ENCODE peak calls at places on chromosomes 3 and 15, in five cellular contexts. N, Y, L, O and M are unnamed samples. For H3K4me1, the result is how much of the 10 kb centered on the place peaks cover.

GRCh38 chr15:96334017-96334704 is 3.7 kb downstream of the NR2F2 start:
- DNase-seq in N (peak), L (peak), O (peak), Y (no peak), M (no peak)

GRCh38 chr3:194512895-194513601 is 26.2 kb upstream of the ATP13A3 start:
- DNase-seq in L (no peak), Y (peak), O (no peak), N (no peak), M (no peak)

GRCh38 chr15:77076325-77076915 is 5.5 kb upstream of the TSPAN3 start:
- DNase-seq in N (no peak), Y (no peak), L (no peak), O (no peak), M (no peak)

GRCh38 chr3:177193706-177194268 is 3.5 kb downstream of the TBL1XR1 start:
- DNase-seq in Y (no peak), L (no peak), N (no peak), O (no peak), M (no peak)

GRCh38 chr15:77118787-77119410 is 48.0 kb upstream of the TSPAN3 start:
- DNase-seq in Y (peak), O (no peak), L (no peak), N (peak), M (no peak)

GRCh38 chr15:73029003-73029527 is 23.2 kb upstream of the NEO1 start:
- DNase-seq in N (no peak), O (no peak), Y (no peak), L (no peak), M (no peak)

GRCh38 chr15:78767331-78767951 is 43.8 kb downstream of the ADAMTS7 start:
- DNase-seq in L (no peak), N (no peak), Y (no peak), O (peak), M (no peak)

GRCh38 chr3:113274959-113275556 is 63.7 kb downstream of the BOC start:
- DNase-seq in O (no peak), N (no peak), Y (peak), L (no peak), M (no peak)

GRCh38 chr3:181969925-181970324 is 258.2 kb downstream of the SOX2 start:
- DNase-seq in L (no peak), N (no peak), O (no peak), Y (no peak), M (no peak)

GRCh38 chr3:132343018-132343612 is 25.9 kb downstream of the ACP3 start:
- DNase-seq in Y (peak), N (peak), O (no peak), L (peak), M (no peak)

GRCh38 chr3:135929670-135930069 is 35.9 kb upstream of the PPP2R3A start:
- DNase-seq in O (no peak), Y (no peak), N (no peak), L (peak), M (peak)

GRCh38 chr15:34271493-34271892 is 46.7 kb downstream of the EMC4 start:
- DNase-seq in O (no peak), Y (no peak), L (peak), N (no peak), M (no peak)

GRCh38 chr3:12967751-12968209 is 105.4 kb downstream of the IQSEC1 start:
- DNase-seq in N (peak), O (peak), L (peak), Y (peak), M (peak)

GRCh38 chr15:100663066-100663465 is 60.7 kb downstream of the ASB7 start:
- DNase-seq in Y (no peak), N (peak), O (no peak), L (no peak), M (no peak)

GRCh38 chr3:111668912-111669488 is 73.9 kb upstream of the ZBED2 start:
- DNase-seq in N (peak), Y (no peak), L (no peak), O (no peak), M (no peak)

GRCh38 chr15:62895139-62895866 is 147.2 kb upstream of the TPM1 start:
- DNase-seq in L (no peak), Y (no peak), O (no peak), N (no peak), M (no peak)

GRCh38 chr15:70833897-70834765 is 19.8 kb downstream of the LARP6 start:
- DNase-seq in O (no peak), Y (no peak), N (peak), L (no peak), M (no peak)

GRCh38 chr3:14633819-14634424 is 17.6 kb upstream of the CCDC174 start:
- DNase-seq in L (no peak), O (peak), Y (peak), N (peak), M (peak)

GRCh38 chr15:40859206-40859851 is 14.7 kb downstream of the RHOV start:
- DNase-seq in Y (peak), O (peak), N (peak), L (peak), M (peak)

GRCh38 chr3:49618412-49618811 is 55.7 kb upstream of the APEH start:
- DNase-seq in Y (no peak), O (peak), N (peak), L (no peak), M (no peak)

GRCh38 chr15:39918688-39919385 is 1.2 kb downstream of the GPR176 start:
- DNase-seq in N (no peak), L (no peak), Y (no peak), O (no peak), M (no peak)

GRCh38 chr3:70882104-70882503 is 569.7 kb upstream of the MDFIC2 start:
- DNase-seq in L (no peak), O (no peak), N (no peak), Y (no peak), M (no peak)

GRCh38 chr3:189848636-189849035 is 217.4 kb downstream of the TP63 start:
- DNase-seq in Y (no peak), O (no peak), N (no peak), L (no peak), M (no peak)

GRCh38 chr3:140152851-140153640 is 218.1 kb downstream of the CLSTN2 start:
- DNase-seq in O (no peak), Y (no peak), L (no peak), N (no peak), M (no peak)

GRCh38 chr15:37900286-37901221 is 33.9 kb upstream of the TMCO5A start:
- DNase-seq in N (no peak), Y (no peak), L (no peak), O (no peak), M (no peak)

GRCh38 chr3:118970819-118971218 is 63.8 kb downstream of the IGSF11 start:
- DNase-seq in Y (no peak), L (no peak), N (no peak), O (no peak), M (no peak)

GRCh38 chr15:60626051-60626450 is 147.1 kb upstream of the ICE2 start:
- DNase-seq in N (no peak), O (no peak), Y (no peak), L (no peak), M (no peak)

GRCh38 chr15:68192804-68193521 is 12.2 kb downstream of the CALML4 start:
- DNase-seq in L (no peak), Y (no peak), O (no peak), N (no peak), M (peak)

GRCh38 chr3:69115731-69116130 is 6.7 kb downstream of the LMOD3 start:
- DNase-seq in Y (no peak), L (no peak), O (no peak), N (no peak), M (no peak)

DNA sequence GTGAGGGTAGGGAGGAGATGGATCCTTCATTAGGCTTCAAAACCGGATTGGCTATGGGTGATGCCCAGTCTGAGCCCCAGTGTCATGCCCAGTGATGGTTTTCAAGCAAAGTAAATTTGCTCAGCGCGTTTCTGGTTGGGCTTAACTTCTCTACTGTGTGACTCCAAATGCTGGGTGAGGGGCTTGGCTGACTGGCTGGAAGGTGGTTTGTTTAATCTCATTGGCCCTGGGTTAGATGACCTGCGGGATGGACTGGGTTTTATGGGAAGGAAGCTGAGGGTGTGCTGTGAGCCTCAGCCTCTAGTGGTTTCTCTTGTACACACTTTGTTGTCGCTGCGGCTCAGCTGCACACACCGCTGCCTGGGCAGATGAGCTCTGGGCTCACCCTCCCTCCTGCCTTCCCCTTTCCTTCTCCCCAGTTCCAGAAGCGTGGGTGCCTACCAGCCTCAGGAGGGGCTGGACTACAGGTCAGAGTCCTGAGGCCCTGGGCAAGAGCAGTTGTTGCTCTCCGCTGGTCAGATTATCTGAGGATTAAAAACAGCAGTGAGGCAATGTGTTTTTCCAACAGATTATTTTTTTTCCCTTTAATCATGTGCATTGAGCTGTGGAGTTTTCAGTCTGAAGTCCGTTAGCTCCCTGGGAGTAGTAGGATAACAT is 18.6 kb downstream of the PDIA5 start:
- DNase-seq in N (no peak), L (no peak), O (no peak), Y (no peak), M (no peak)
- H3K4me1 ChIP-seq in N (under half), L (under half), O (half or more), Y (under half), M (half or more)

DNA sequence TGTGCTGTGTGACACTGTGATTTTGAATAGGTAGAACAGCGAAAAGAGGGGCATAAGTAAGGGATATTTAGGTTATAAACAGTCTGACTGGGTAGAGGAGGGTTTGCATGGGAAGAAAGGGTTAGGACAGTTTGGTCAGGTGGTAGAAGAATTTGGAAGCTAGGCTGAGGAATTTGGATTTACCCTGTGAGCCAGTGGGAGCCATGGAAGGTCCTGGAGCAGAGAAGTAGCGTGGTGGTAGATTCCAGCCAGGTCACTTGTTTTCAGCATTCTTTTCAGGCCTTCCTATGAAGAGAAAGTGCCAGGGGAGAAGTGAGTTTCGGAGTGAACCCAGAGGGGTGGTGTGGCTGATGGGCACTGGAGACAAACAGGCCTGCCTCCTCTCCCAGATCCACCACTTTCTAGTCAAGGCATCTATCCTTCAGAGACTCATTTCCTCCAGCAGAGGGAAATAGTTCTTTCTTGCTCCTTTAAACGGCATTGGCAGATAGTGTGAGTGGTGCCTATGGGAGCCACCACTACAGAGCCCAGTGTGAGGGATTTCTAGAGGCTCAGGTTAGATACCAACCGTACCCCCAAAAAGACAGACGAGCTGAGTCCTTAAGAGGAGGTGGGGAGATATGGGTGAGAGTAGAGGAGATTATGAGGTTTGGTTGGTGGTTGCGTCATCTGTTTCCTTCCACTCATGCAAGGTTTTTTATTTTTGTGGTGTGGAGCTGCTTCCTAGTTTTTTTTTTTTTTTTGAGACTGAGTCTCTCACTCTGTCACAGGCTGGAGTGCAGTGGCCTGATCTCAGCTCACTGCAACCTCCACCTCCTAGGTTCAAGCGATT is 21.2 kb downstream of the PXK start:
- DNase-seq in N (peak), O (no peak), Y (no peak), L (no peak), M (no peak)
- TF ChIP-seq CTCF in N (no peak), O (no peak), Y (no peak), L (no peak), M (no peak)

GRCh38 chr3:32438596-32439344 is 47.1 kb downstream of the CMTM7 start:
- DNase-seq in L (no peak), N (no peak), O (no peak), Y (no peak), M (no peak)

GRCh38 chr3:32437898-32438297 is 46.2 kb downstream of the CMTM7 start:
- DNase-seq in Y (no peak), L (no peak), O (no peak), N (no peak), M (no peak)

GRCh38 chr3:32434206-32434605 is 42.6 kb downstream of the CMTM7 start:
- DNase-seq in Y (no peak), O (no peak), N (no peak), L (no peak), M (no peak)

GRCh38 chr3:32435911-32436815 is 44.5 kb downstream of the CMTM7 start:
- DNase-seq in L (no peak), O (no peak), Y (no peak), N (no peak), M (no peak)

DNA sequence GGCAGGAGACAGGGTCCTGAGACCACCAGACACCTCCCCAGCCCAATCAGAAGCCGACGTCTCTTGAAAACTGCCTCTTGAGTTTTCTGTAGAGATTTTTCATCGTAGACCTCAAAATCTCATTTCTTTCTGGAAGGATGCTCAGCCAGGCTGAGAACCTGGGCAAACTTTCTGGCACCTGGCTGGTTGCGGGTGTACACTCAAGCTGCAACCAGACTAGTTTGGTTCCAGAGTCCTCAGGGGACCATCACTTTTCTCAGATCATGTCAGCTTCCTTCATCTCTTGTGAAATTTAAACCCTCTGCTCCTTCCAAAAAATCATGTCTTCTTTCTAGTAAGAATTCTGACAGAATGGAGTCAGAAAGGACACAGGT is 45.1 kb downstream of the CMTM7 start:
- DNase-seq in Y (no peak), O (no peak), L (no peak), N (no peak), M (no peak)
- H3K4me1 ChIP-seq in Y (under half), O (under half), L (under half), N (under half), M (under half)

GRCh38 chr3:101127991-101128390 is 134.8 kb upstream of the ABI3BP start:
- DNase-seq in N (no peak), Y (no peak), L (no peak), O (no peak), M (no peak)

GRCh38 chr3:101133638-101134037 is 140.4 kb upstream of the ABI3BP start:
- DNase-seq in N (no peak), O (no peak), Y (no peak), L (no peak), M (no peak)

GRCh38 chr3:101128786-101129185 is 135.6 kb upstream of the ABI3BP start:
- DNase-seq in O (no peak), Y (no peak), L (no peak), N (no peak), M (no peak)

GRCh38 chr3:101134331-101134730 is 141.1 kb upstream of the ABI3BP start:
- DNase-seq in N (no peak), O (no peak), L (no peak), Y (no peak), M (no peak)

GRCh38 chr3:101131767-101132166 is 138.5 kb upstream of the ABI3BP start:
- DNase-seq in L (no peak), Y (no peak), O (no peak), N (peak), M (no peak)
- TF ChIP-seq CTCF in L (no peak), Y (no peak), O (no peak), N (peak), M (no peak)

GRCh38 chr3:16377196-16377595 is 112.2 kb downstream of the OXNAD1 start:
- DNase-seq in O (no peak), N (no peak), L (no peak), Y (no peak), M (no peak)

GRCh38 chr3:16375891-16376290 is 110.9 kb downstream of the OXNAD1 start:
- DNase-seq in O (no peak), Y (no peak), N (no peak), L (no peak), M (no peak)

GRCh38 chr3:16372362-16373269 is 107.6 kb downstream of the OXNAD1 start:
- DNase-seq in L (peak), Y (no peak), O (no peak), N (no peak), M (no peak)

GRCh38 chr3:16373270-16373785 is 108.3 kb downstream of the OXNAD1 start:
- DNase-seq in N (no peak), O (no peak), L (no peak), Y (no peak), M (no peak)

DNA sequence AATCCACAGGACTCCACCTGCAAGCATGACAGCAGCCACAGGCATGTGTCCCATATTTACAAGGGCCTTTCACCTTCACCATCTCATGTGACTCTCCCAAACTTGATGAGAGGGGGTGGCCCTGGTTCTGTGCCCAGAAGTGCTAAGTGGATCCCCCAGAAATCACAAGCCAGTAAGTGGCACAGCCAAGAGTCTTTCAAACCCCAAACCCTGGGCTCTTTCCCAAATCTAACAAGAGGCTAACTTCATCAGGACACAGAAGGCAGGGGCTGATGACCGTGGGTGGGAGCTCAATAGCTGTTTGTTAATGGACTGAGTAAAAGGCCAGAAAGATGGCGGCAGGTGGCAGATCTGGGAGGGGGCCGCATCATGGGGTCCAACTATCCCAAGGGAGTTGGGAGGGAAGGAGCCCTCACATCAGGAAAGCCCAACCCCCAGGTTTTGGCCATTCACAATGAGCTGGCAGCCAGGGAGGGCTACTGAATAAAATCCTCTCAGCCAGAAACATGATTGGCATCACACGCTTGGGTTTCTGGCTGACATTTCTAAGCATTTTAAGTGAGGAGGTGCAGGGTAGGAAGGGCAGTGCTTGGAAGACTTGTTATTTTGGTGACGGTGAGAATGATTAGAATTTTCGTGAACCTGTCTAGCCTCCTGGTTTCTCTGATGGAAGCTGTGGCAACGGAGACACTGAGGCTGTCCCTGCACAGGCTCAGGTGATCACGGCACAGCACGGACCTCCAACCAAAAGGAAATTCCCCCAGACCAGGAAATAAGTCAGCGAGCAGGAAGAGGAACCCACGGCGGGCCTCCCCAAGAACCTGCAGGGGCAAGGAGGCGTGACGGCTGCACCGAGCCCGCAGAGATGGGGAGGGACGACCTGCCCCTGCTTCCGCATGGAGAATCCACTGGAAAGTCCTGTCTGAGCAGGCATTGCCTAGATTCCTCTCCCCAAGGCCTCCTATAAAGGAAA is 109.3 kb downstream of the OXNAD1 start:
- DNase-seq in Y (no peak), L (no peak), N (no peak), O (no peak), M (peak)
- H3K4me1 ChIP-seq in Y (under half), L (under half), N (under half), O (half or more), M (half or more)